ENCODE peak calls at places on chromosomes 7 and 10, in ten cellular contexts. V is activated T-cell treated with anti-CD3 and anti-CD28 coated beads, Interleukin-2, amount 50 U/mL, for 72 hours; G is stimulated activated CD4-positive, alpha-beta T cell treated with anti-CD3 and anti-CD28 coated beads, Interleukin-1b, Interleukin-23, amount 100 ng/mL, for 24 hours; H is HCT116; C is SIG-M5; N is NCI-H2171; P is KBM-7; J is activated CD4-positive, CD25-positive, alpha-beta regulatory T cell; L is NCI-H774; M is T1000. R is an unnamed sample.

GRCh38 chr10:1467450-1467849 is 269.9 kb downstream of the ADARB2 start:
- DNase-seq in N (no peak), M (no peak), C (no peak), P (no peak), H (no peak), G (no peak), L (no peak), J (no peak), V (no peak), R (no peak)

GRCh38 chr10:72483452-72483851 is 128.7 kb upstream of the DNAJB12 start:
- DNase-seq in J (no peak), V (no peak), L (no peak), H (no peak), P (no peak), M (no peak), N (no peak), G (no peak), C (peak; percentile 57), R (no peak)

GRCh38 chr10:91629715-91630549 is 2.9 kb downstream of the PPP1R3C start:
- DNase-seq in G (no peak), J (no peak), V (no peak), P (no peak), M (no peak), H (no peak), C (no peak), L (no peak), N (no peak), R (peak; percentile 88)

GRCh38 chr7:72345208-72345727 is 66.9 kb downstream of the CALN1 start:
- DNase-seq in H (no peak), N (no peak), J (no peak), V (no peak), G (no peak), C (no peak), L (no peak), P (no peak), M (no peak), R (no peak)

GRCh38 chr10:96017227-96017687 is 26.1 kb upstream of the CCNJ start:
- DNase-seq in G (peak; percentile 2), V (peak; percentile 46), M (peak; percentile 13), H (peak; percentile 51), P (peak; percentile 60), C (no peak), N (peak; percentile 13), J (no peak), L (peak; percentile 42), R (peak; percentile 87)

GRCh38 chr10:74391786-74392185 is 240.8 kb downstream of the ADK start:
- DNase-seq in J (no peak), P (no peak), M (no peak), C (no peak), N (no peak), H (no peak), G (no peak), L (no peak), V (no peak), R (no peak)

GRCh38 chr7:16430133-16430532 is 8.8 kb upstream of the CRPPA start:
- DNase-seq in P (no peak), M (no peak), V (no peak), H (no peak), N (no peak), C (no peak), G (no peak), L (no peak), J (no peak), R (no peak)

GRCh38 chr10:78164687-78165086 is 131.0 kb downstream of the RPS24 start:
- DNase-seq in L (no peak), J (no peak), P (no peak), C (no peak), V (no peak), M (no peak), N (peak; percentile 18), G (no peak), H (no peak), R (no peak)

GRCh38 chr7:142793156-142793555 is 22.4 kb downstream of the PRSS2 start:
- DNase-seq in J (no peak), L (no peak), G (no peak), N (no peak), P (no peak), H (no peak), C (no peak), V (no peak), M (no peak), R (no peak)

GRCh38 chr7:123190109-123190831 is 9.5 kb downstream of the SLC13A1 start:
- DNase-seq in P (no peak), M (no peak), C (no peak), V (peak; percentile 24), J (no peak), N (no peak), H (no peak), G (no peak), L (no peak), R (peak; percentile 35)

GRCh38 chr7:25659841-25660240 is 431.6 kb upstream of the NPVF start:
- DNase-seq in H (no peak), V (no peak), C (no peak), L (no peak), P (no peak), N (no peak), M (no peak), J (no peak), G (no peak), R (no peak)

GRCh38 chr7:103934508-103934907 is 55.0 kb downstream of the RELN start:
- DNase-seq in J (no peak), L (no peak), H (no peak), G (no peak), V (no peak), N (no peak), M (no peak), P (no peak), C (no peak), R (no peak)

GRCh38 chr10:3749597-3750351 is 35.2 kb downstream of the KLF6 start:
- DNase-seq in V (no peak), G (no peak), L (no peak), N (no peak), P (no peak), M (no peak), C (no peak), H (no peak), J (no peak), R (no peak)

GRCh38 chr7:21771906-21772610 is 173.6 kb downstream of the CDCA7L start:
- DNase-seq in L (no peak), H (no peak), J (no peak), V (no peak), G (no peak), M (no peak), C (no peak), N (no peak), P (no peak), R (peak; percentile 58)

GRCh38 chr7:22879718-22880306 is 57.2 kb upstream of the TOMM7 start:
- DNase-seq in L (no peak), M (no peak), H (no peak), C (no peak), V (no peak), G (no peak), J (no peak), P (peak; percentile 54), N (no peak), R (no peak)

GRCh38 chr7:4103352-4104091 is 578.6 kb upstream of the FOXK1 start:
- DNase-seq in M (peak; percentile 50), P (peak; percentile 2), G (no peak), C (no peak), J (no peak), H (peak; percentile 32), V (no peak), N (no peak), L (no peak), R (no peak)

GRCh38 chr10:102508506-102508905 is 4.7 kb downstream of the SUFU start:
- DNase-seq in N (no peak), P (no peak), C (no peak), G (no peak), J (no peak), H (no peak), M (no peak), L (no peak), V (no peak), R (no peak)

GRCh38 chr7:102810916-102811315 is 62.1 kb downstream of the FAM185A start:
- DNase-seq in N (no peak), J (no peak), G (no peak), P (no peak), V (no peak), L (no peak), H (no peak), C (no peak), M (no peak), R (no peak)

GRCh38 chr7:24975647-24976260 is 4.2 kb downstream of the OSBPL3 start:
- DNase-seq in C (no peak), J (no peak), N (no peak), H (no peak), M (no peak), P (no peak), L (no peak), V (no peak), G (no peak), R (no peak)

GRCh38 chr10:73650537-73651331 is 5.1 kb downstream of the SYNPO2L start:
- DNase-seq in M (no peak), G (no peak), V (no peak), H (no peak), P (no peak), C (peak; percentile 70), N (no peak), J (no peak), L (no peak), R (peak; percentile 39)